ENCODE peak calls at places on chromosomes 13 and 19, in seven cellular contexts. One of them, this sample, is unnamed.

GRCh38 chr19:11248852-11249251 is 9.4 kb downstream of the ANGPTL8 start:
- DNase-seq in WTC11: no peak
- DNase-seq in A549: no peak
- DNase-seq in endothelial cell of umbilical vein: no peak
- DNase-seq in HCT116: no peak
- DNase-seq in H1: no peak
- DNase-seq in K562: no peak
- DNase-seq in this sample: no peak

GRCh38 chr19:53824134-53824611 is at the start of gene NLRP12:
- DNase-seq in WTC11: no peak
- DNase-seq in A549: no peak
- DNase-seq in endothelial cell of umbilical vein: no peak
- DNase-seq in HCT116: no peak
- DNase-seq in H1: no peak
- DNase-seq in K562: no peak
- DNase-seq in this sample: peak

GRCh38 chr13:111909971-111910671 is 156.8 kb upstream of the SOX1 start:
- DNase-seq in WTC11: no peak
- DNase-seq in A549: no peak
- DNase-seq in endothelial cell of umbilical vein: no peak
- DNase-seq in HCT116: no peak
- DNase-seq in H1: peak
- DNase-seq in K562: no peak
- DNase-seq in this sample: no peak

GRCh38 chr13:108155185-108156106 is 59.9 kb downstream of the LIG4 start:
- DNase-seq in WTC11: peak
- DNase-seq in A549: peak
- DNase-seq in endothelial cell of umbilical vein: peak
- DNase-seq in HCT116: peak
- DNase-seq in H1: peak
- DNase-seq in K562: peak
- DNase-seq in this sample: peak

GRCh38 chr13:36275190-36276002 is 22.2 kb downstream of the CCDC169 start:
- DNase-seq in WTC11: no peak
- DNase-seq in A549: peak
- DNase-seq in endothelial cell of umbilical vein: peak
- DNase-seq in HCT116: no peak
- DNase-seq in H1: no peak
- DNase-seq in K562: peak
- DNase-seq in this sample: peak

GRCh38 chr13:32068255-32068654 is 36.7 kb downstream of the FRY start:
- DNase-seq in WTC11: no peak
- DNase-seq in A549: no peak
- DNase-seq in endothelial cell of umbilical vein: no peak
- DNase-seq in HCT116: no peak
- DNase-seq in H1: no peak
- DNase-seq in K562: no peak
- DNase-seq in this sample: no peak

GRCh38 chr19:33063356-33064116 is 1.2 kb downstream of the RHPN2 start:
- DNase-seq in WTC11: peak
- DNase-seq in A549: peak
- DNase-seq in endothelial cell of umbilical vein: no peak
- DNase-seq in HCT116: no peak
- DNase-seq in H1: peak
- DNase-seq in K562: no peak
- DNase-seq in this sample: no peak

GRCh38 chr13:110256126-110256905 is 50.6 kb downstream of the COL4A1 start:
- DNase-seq in WTC11: no peak
- DNase-seq in A549: no peak
- DNase-seq in endothelial cell of umbilical vein: no peak
- DNase-seq in HCT116: no peak
- DNase-seq in H1: peak
- DNase-seq in K562: no peak
- DNase-seq in this sample: no peak

GRCh38 chr19:44176590-44176989 is 11.7 kb downstream of the ZNF226 start:
- DNase-seq in WTC11: no peak
- DNase-seq in A549: peak
- DNase-seq in endothelial cell of umbilical vein: no peak
- DNase-seq in HCT116: no peak
- DNase-seq in H1: no peak
- DNase-seq in K562: no peak
- DNase-seq in this sample: no peak

GRCh38 chr19:44640518-44640917 is 3.2 kb upstream of the PVR start:
- DNase-seq in WTC11: no peak
- DNase-seq in A549: no peak
- DNase-seq in endothelial cell of umbilical vein: no peak
- DNase-seq in HCT116: no peak
- DNase-seq in H1: no peak
- DNase-seq in K562: no peak
- DNase-seq in this sample: no peak

GRCh38 chr13:48158290-48158689 is 63.4 kb upstream of the MED4 start:
- DNase-seq in WTC11: no peak
- DNase-seq in A549: no peak
- DNase-seq in endothelial cell of umbilical vein: no peak
- DNase-seq in HCT116: no peak
- DNase-seq in H1: no peak
- DNase-seq in K562: no peak
- DNase-seq in this sample: peak

GRCh38 chr19:38929929-38930775 is at the start of gene SARS2:
- DNase-seq in WTC11: peak
- DNase-seq in A549: peak
- DNase-seq in endothelial cell of umbilical vein: peak
- DNase-seq in HCT116: peak
- DNase-seq in H1: peak
- DNase-seq in K562: peak
- DNase-seq in this sample: peak

GRCh38 chr13:23956106-23956505 is 58.8 kb upstream of the C1QTNF9B start:
- DNase-seq in WTC11: no peak
- DNase-seq in A549: peak
- DNase-seq in endothelial cell of umbilical vein: no peak
- DNase-seq in HCT116: peak
- DNase-seq in H1: no peak
- DNase-seq in K562: no peak
- DNase-seq in this sample: no peak

GRCh38 chr13:44842158-44842557 is 147.1 kb downstream of the NUFIP1 start:
- DNase-seq in WTC11: no peak
- DNase-seq in A549: no peak
- DNase-seq in endothelial cell of umbilical vein: peak
- DNase-seq in HCT116: no peak
- DNase-seq in H1: no peak
- DNase-seq in K562: no peak
- DNase-seq in this sample: peak

GRCh38 chr13:53408306-53408705 is 379.7 kb downstream of the OLFM4 start:
- DNase-seq in WTC11: no peak
- DNase-seq in A549: no peak
- DNase-seq in endothelial cell of umbilical vein: no peak
- DNase-seq in HCT116: no peak
- DNase-seq in H1: no peak
- DNase-seq in K562: no peak
- DNase-seq in this sample: no peak

GRCh38 chr13:21436582-21436981 is 22.5 kb downstream of the ZDHHC20 start:
- DNase-seq in WTC11: no peak
- DNase-seq in A549: no peak
- DNase-seq in endothelial cell of umbilical vein: no peak
- DNase-seq in HCT116: no peak
- DNase-seq in H1: no peak
- DNase-seq in K562: no peak
- DNase-seq in this sample: no peak

GRCh38 chr13:21434588-21434987 is 24.5 kb downstream of the ZDHHC20 start:
- DNase-seq in WTC11: no peak
- DNase-seq in A549: no peak
- DNase-seq in endothelial cell of umbilical vein: no peak
- DNase-seq in HCT116: no peak
- DNase-seq in H1: no peak
- DNase-seq in K562: no peak
- DNase-seq in this sample: no peak

GRCh38 chr13:21435231-21435630 is 23.9 kb downstream of the ZDHHC20 start:
- DNase-seq in WTC11: no peak
- DNase-seq in A549: no peak
- DNase-seq in endothelial cell of umbilical vein: peak
- DNase-seq in HCT116: no peak
- DNase-seq in H1: no peak
- DNase-seq in K562: no peak
- DNase-seq in this sample: no peak

DNA sequence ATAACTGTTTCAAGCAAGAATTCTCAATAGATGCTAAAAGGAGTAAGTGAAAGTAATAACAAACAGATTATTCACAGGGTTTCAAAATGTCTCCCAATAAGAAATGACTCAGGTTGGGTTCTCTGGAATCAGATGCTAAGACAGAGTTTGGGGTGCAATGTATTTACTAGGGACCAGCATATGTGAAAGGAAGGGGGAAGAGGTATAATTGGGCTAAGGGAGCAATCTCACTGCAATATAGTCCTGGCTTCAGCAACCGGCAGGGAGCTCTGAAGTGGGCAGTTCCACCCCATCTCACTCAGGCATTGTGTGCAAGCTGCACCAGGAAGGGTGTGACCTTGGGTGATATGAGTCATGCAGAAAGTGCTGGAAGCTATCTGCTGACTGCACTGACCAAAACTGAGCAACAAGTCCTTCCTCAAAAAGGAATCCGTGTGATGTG is 23.4 kb downstream of the ZDHHC20 start:
- DNase-seq in WTC11: no peak
- DNase-seq in A549: peak
- DNase-seq in endothelial cell of umbilical vein: peak
- DNase-seq in HCT116: peak
- DNase-seq in H1: no peak
- DNase-seq in K562: peak
- DNase-seq in this sample: peak
- TF ChIP-seq MAX in WTC11: no peak
- TF ChIP-seq MAX in A549: no peak
- TF ChIP-seq MAX in endothelial cell of umbilical vein: no peak
- TF ChIP-seq MAX in HCT116: no peak
- TF ChIP-seq MAX in H1: no peak
- TF ChIP-seq MAX in K562: no peak
- TF ChIP-seq MAX in this sample: no peak

GRCh38 chr13:26949701-26950345 is 189.2 kb upstream of the GPR12 start:
- DNase-seq in WTC11: no peak
- DNase-seq in A549: no peak
- DNase-seq in endothelial cell of umbilical vein: no peak
- DNase-seq in HCT116: no peak
- DNase-seq in H1: no peak
- DNase-seq in K562: no peak
- DNase-seq in this sample: no peak

GRCh38 chr13:26948353-26948752 is 187.8 kb upstream of the GPR12 start:
- DNase-seq in WTC11: no peak
- DNase-seq in A549: no peak
- DNase-seq in endothelial cell of umbilical vein: no peak
- DNase-seq in HCT116: no peak
- DNase-seq in H1: no peak
- DNase-seq in K562: no peak
- DNase-seq in this sample: no peak

GRCh38 chr13:26943748-26944147 is 183.2 kb upstream of the GPR12 start:
- DNase-seq in WTC11: no peak
- DNase-seq in A549: no peak
- DNase-seq in endothelial cell of umbilical vein: no peak
- DNase-seq in HCT116: no peak
- DNase-seq in H1: no peak
- DNase-seq in K562: no peak
- DNase-seq in this sample: no peak

GRCh38 chr13:26950546-26950945 is 190.0 kb upstream of the GPR12 start:
- DNase-seq in WTC11: no peak
- DNase-seq in A549: no peak
- DNase-seq in endothelial cell of umbilical vein: no peak
- DNase-seq in HCT116: no peak
- DNase-seq in H1: no peak
- DNase-seq in K562: no peak
- DNase-seq in this sample: no peak

DNA sequence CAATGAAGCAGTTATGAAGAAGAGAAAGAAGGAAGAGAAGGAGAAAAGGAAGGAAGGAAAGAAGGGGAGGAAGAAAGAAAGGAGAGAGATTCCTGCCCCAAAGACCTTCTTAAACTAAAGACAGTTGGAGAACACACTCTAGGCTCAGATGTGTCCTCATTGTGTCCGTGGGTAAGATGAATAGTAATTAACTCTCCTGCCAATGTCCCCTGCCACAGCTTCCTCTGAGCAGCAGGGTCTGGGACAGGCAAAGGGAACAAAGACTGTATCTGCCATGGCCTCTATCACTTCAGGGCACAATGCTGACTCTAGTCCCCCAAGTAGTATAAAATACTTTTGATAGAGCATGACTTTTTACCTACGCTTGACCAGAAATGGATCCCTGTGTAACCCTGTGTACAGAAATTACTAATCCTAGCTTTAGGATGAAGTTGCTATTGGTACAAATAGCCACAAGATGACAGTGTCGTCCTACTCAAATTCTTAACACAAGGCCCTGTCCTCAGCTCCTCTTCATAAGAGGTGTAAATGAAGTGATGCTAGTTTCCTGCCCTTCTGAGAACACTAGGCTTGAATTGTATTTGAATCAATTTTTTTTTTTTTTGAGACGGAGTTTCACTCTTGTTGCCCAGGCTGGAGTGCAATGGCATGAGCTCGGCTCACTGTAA is 186.2 kb upstream of the GPR12 start:
- DNase-seq in WTC11: no peak
- DNase-seq in A549: peak
- DNase-seq in endothelial cell of umbilical vein: peak
- DNase-seq in HCT116: peak
- DNase-seq in H1: no peak
- DNase-seq in K562: peak
- DNase-seq in this sample: peak
- TF ChIP-seq MAX in WTC11: no peak
- TF ChIP-seq MAX in A549: no peak
- TF ChIP-seq MAX in endothelial cell of umbilical vein: no peak
- TF ChIP-seq MAX in HCT116: no peak
- TF ChIP-seq MAX in H1: no peak
- TF ChIP-seq MAX in K562: no peak
- TF ChIP-seq MAX in this sample: peak

GRCh38 chr19:35018379-35018778 is 11.9 kb upstream of the SCN1B start:
- DNase-seq in WTC11: no peak
- DNase-seq in A549: no peak
- DNase-seq in endothelial cell of umbilical vein: no peak
- DNase-seq in HCT116: no peak
- DNase-seq in H1: no peak
- DNase-seq in K562: no peak
- DNase-seq in this sample: no peak
- TF ChIP-seq MAX in WTC11: no peak
- TF ChIP-seq MAX in A549: no peak
- TF ChIP-seq MAX in endothelial cell of umbilical vein: no peak
- TF ChIP-seq MAX in HCT116: no peak
- TF ChIP-seq MAX in H1: no peak
- TF ChIP-seq MAX in K562: no peak
- TF ChIP-seq MAX in this sample: no peak

DNA sequence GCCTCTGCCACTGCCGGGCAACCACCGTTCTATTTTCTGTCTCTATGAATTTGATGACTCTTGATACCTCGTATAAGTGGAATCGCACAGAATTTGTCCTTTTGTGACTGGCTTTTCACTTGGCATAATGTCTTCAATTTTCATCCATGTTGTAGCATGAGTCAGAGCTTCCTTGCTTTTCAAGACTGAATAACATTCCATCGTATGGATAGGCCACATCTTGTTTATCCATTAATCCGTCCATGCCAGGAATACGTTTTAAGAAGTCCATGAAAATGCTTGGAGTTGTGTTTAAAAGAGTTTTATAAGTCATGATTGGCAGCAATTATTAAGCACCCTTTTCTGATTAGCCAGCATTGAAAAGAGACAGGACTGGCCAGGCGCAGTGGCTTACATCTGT is 53.6 kb upstream of the CLDN10 start:
- DNase-seq in WTC11: no peak
- DNase-seq in A549: no peak
- DNase-seq in endothelial cell of umbilical vein: no peak
- DNase-seq in HCT116: no peak
- DNase-seq in H1: no peak
- DNase-seq in K562: no peak
- DNase-seq in this sample: no peak
- TF ChIP-seq MAX in WTC11: no peak
- TF ChIP-seq MAX in A549: no peak
- TF ChIP-seq MAX in endothelial cell of umbilical vein: no peak
- TF ChIP-seq MAX in HCT116: no peak
- TF ChIP-seq MAX in H1: no peak
- TF ChIP-seq MAX in K562: no peak
- TF ChIP-seq MAX in this sample: no peak

This sample was measured in NB4.